ENCODE peak calls at places on chromosomes 11 and 22, in six cellular contexts. Y, G, N, E, K and Q are unnamed samples.
A peak's percentile ranks its signal among the peaks of the same experiment; 100 is the strongest.

GRCh38 chr11:2206291-2206690 is 34.7 kb upstream of the TH start:
- DNase-seq in Y (no peak), K (peak; percentile 35), G (peak; percentile 40), N (no peak), E (no peak), Q (no peak)

GRCh38 chr11:108147150-108147549 is 25.8 kb downstream of the ACAT1 start:
- DNase-seq in G (no peak), Y (no peak), K (no peak), N (no peak), E (no peak), Q (no peak)

GRCh38 chr22:25953919-25954318 is 211.9 kb downstream of the MYO18B start:
- DNase-seq in G (no peak), N (no peak), Y (no peak), K (no peak), E (no peak), Q (no peak)

GRCh38 chr11:121670792-121671275 is 218.1 kb upstream of the SORL1-AS1 start:
- DNase-seq in K (no peak), Y (no peak), G (no peak), N (no peak), E (peak; percentile 68), Q (no peak)

GRCh38 chr11:131674051-131674755 is 303.8 kb downstream of the NTM start:
- DNase-seq in E (peak; percentile 88), G (peak; percentile 80), N (peak; percentile 75), K (peak; percentile 91), Y (peak; percentile 71), Q (peak; percentile 55)

GRCh38 chr11:20065040-20065805 is 95.1 kb downstream of the DBX1 start:
- DNase-seq in K (no peak), N (no peak), Y (no peak), E (no peak), G (no peak), Q (no peak)

GRCh38 chr11:100550910-100551309 is 136.2 kb upstream of the ARHGAP42 start:
- DNase-seq in K (no peak), N (no peak), E (no peak), Y (no peak), G (no peak), Q (no peak)

GRCh38 chr11:18617688-18618340 is 16.3 kb downstream of the SPTY2D1 start:
- DNase-seq in N (peak; percentile 58), E (peak; percentile 70), G (no peak), Y (no peak), K (no peak), Q (peak; percentile 46)

GRCh38 chr22:40479887-40480538 is 109.6 kb downstream of the SGSM3 start:
- DNase-seq in N (peak; percentile 56), G (no peak), E (no peak), Y (no peak), K (no peak), Q (no peak)

GRCh38 chr22:23603266-23603665 is 23.2 kb upstream of the IGLL1 start:
- DNase-seq in E (no peak), G (no peak), N (no peak), Y (no peak), K (no peak), Q (no peak)

GRCh38 chr22:19757140-19757984 is 3.2 kb upstream of the TBX1 start:
- DNase-seq in N (no peak), K (no peak), G (no peak), Y (peak; percentile 27), E (no peak), Q (peak; percentile 45)

GRCh38 chr11:79087957-79088318 is 352.9 kb downstream of the TENM4 start:
- DNase-seq in K (no peak), E (no peak), Y (no peak), G (no peak), N (peak; percentile 45), Q (no peak)

GRCh38 chr11:93169950-93170561 is 27.7 kb downstream of the SLC36A4 start:
- DNase-seq in E (peak; percentile 5), K (no peak), N (peak; percentile 70), Y (peak; percentile 34), G (no peak), Q (peak; percentile 25)

GRCh38 chr11:69300124-69301032 is 6.4 kb downstream of the MYEOV start:
- DNase-seq in G (no peak), N (no peak), E (no peak), Y (no peak), K (no peak), Q (no peak)

GRCh38 chr11:69297926-69298777 is 4.2 kb downstream of the MYEOV start:
- DNase-seq in N (peak; percentile 88), E (peak; percentile 74), K (peak; percentile 89), Y (no peak), G (peak; percentile 87), Q (peak; percentile 76)

GRCh38 chr11:69301033-69301490 is 7.1 kb downstream of the MYEOV start:
- DNase-seq in E (no peak), K (no peak), N (no peak), Y (no peak), G (no peak), Q (no peak)

GRCh38 chr11:69298778-69299461 is 5.0 kb downstream of the MYEOV start:
- DNase-seq in G (no peak), N (no peak), Y (no peak), E (no peak), K (no peak), Q (no peak)

GRCh38 chr11:69299572-69299971 is 5.6 kb downstream of the MYEOV start:
- DNase-seq in E (no peak), N (no peak), G (no peak), K (no peak), Y (no peak), Q (no peak)
- H3K4me1 ChIP-seq in E (peaks cover 58% of the 10 kb centered on the region), N (peaks cover 57% of the 10 kb centered on the region), G (peaks cover 20% of the 10 kb centered on the region), K (peaks cover 30% of the 10 kb centered on the region), Y (no peaks in the 10 kb centered on the region), Q (peaks cover 13% of the 10 kb centered on the region)

GRCh38 chr11:29773656-29774264 is 243.1 kb downstream of the KCNA4 start:
- DNase-seq in G (no peak), Y (no peak), K (no peak), E (peak; percentile 63), N (no peak), Q (no peak)
- H3K4me1 ChIP-seq in G (no peaks in the 10 kb centered on the region), Y (no peaks in the 10 kb centered on the region), K (no peaks in the 10 kb centered on the region), E (peaks cover 5% of the 10 kb centered on the region), N (no peaks in the 10 kb centered on the region), Q (no peaks in the 10 kb centered on the region)

GRCh38 chr11:17415523-17416104 is 27.2 kb upstream of the KCNJ11 start:
- DNase-seq in K (no peak), N (no peak), E (no peak), Y (no peak), G (peak; percentile 88), Q (no peak)

GRCh38 chr11:17412488-17413180 is 24.2 kb upstream of the KCNJ11 start:
- DNase-seq in G (no peak), N (no peak), K (no peak), Y (peak; percentile 89), E (no peak), Q (no peak)

GRCh38 chr11:17414992-17415391 is 26.5 kb upstream of the KCNJ11 start:
- DNase-seq in G (peak; percentile 44), N (no peak), K (no peak), E (no peak), Y (no peak), Q (no peak)

GRCh38 chr11:17414317-17414737 is 25.9 kb upstream of the KCNJ11 start:
- DNase-seq in K (no peak), G (peak; percentile 40), Y (no peak), E (no peak), N (no peak), Q (peak; percentile 29)

GRCh38 chr11:17413414-17414316 is 25.2 kb upstream of the KCNJ11 start:
- DNase-seq in N (no peak), G (peak; percentile 31), E (no peak), Y (no peak), K (no peak), Q (peak; percentile 55)
- H3K4me1 ChIP-seq in N (no peaks in the 10 kb centered on the region), G (peaks cover 25% of the 10 kb centered on the region), E (no peaks in the 10 kb centered on the region), Y (peaks cover 20% of the 10 kb centered on the region), K (no peaks in the 10 kb centered on the region), Q (no peaks in the 10 kb centered on the region)

GRCh38 chr22:46595545-46595944 is 24.6 kb upstream of the GRAMD4 start:
- DNase-seq in G (peak; percentile 52), N (no peak), K (no peak), E (no peak), Y (peak; percentile 0), Q (no peak)
- H3K4me1 ChIP-seq in G (peaks cover 25% of the 10 kb centered on the region), N (peaks cover 3% of the 10 kb centered on the region), K (peaks cover 32% of the 10 kb centered on the region), E (peaks cover 25% of the 10 kb centered on the region), Y (no peaks in the 10 kb centered on the region), Q (peaks cover 13% of the 10 kb centered on the region)